ENCODE peak calls at places on chromosomes 5 and 9, in seven cellular contexts. Q, X, U, W, E, V and O are unnamed samples. For H3K27me3, H3K9me3 and H3K4me1, the result is how much of the 10 kb centered on the place peaks cover.

GRCh38 chr5:155019601-155020226 is 6.2 kb downstream of the KIF4B start:
- DNase-seq in U (no peak), W (no peak), X (no peak), E (no peak), Q (no peak), V (no peak), O (no peak)

GRCh38 chr5:96752341-96753016 is 55.3 kb downstream of the ERAP1 start:
- DNase-seq in V (peak), U (no peak), X (no peak), W (no peak), E (no peak), Q (peak), O (no peak)

GRCh38 chr9:6788175-6789016 is 30.6 kb downstream of the KDM4C start:
- DNase-seq in U (no peak), V (peak), Q (no peak), E (no peak), X (no peak), W (peak), O (no peak)

GRCh38 chr9:128372784-128373183 is 1.6 kb downstream of the URM1 start:
- DNase-seq in W (no peak), X (no peak), U (no peak), E (no peak), V (peak), Q (no peak), O (no peak)

GRCh38 chr5:72441861-72442540 is 65.2 kb downstream of the ZNF366 start:
- DNase-seq in Q (no peak), W (peak), E (no peak), V (peak), U (no peak), X (no peak), O (no peak)

GRCh38 chr5:37063739-37064138 is 185.4 kb downstream of the CPLANE1 start:
- DNase-seq in X (no peak), Q (no peak), U (no peak), V (no peak), W (no peak), E (no peak), O (no peak)

GRCh38 chr9:135939351-135940265 is 21.6 kb downstream of the UBAC1 start:
- DNase-seq in W (peak), Q (no peak), U (no peak), E (peak), V (no peak), X (no peak), O (no peak)

GRCh38 chr9:117156771-117157535 is 257.9 kb downstream of the ASTN2 start:
- DNase-seq in E (no peak), V (no peak), U (no peak), X (no peak), W (no peak), Q (no peak), O (no peak)

GRCh38 chr5:76625087-76625860 is 2.1 kb upstream of the F2RL2 start:
- DNase-seq in Q (no peak), V (no peak), W (no peak), E (no peak), X (no peak), U (no peak), O (no peak)

GRCh38 chr5:43066799-43067741 is 27.0 kb upstream of the ANXA2R start:
- DNase-seq in W (peak), Q (peak), E (peak), V (peak), U (peak), X (peak), O (peak)

GRCh38 chr5:6652025-6652424 is 18.8 kb downstream of the SRD5A1 start:
- DNase-seq in W (no peak), U (no peak), Q (no peak), E (no peak), V (no peak), X (no peak), O (no peak)

GRCh38 chr9:93666279-93666784 is 89.9 kb downstream of the PHF2 start:
- DNase-seq in U (no peak), V (no peak), Q (no peak), W (peak), E (peak), X (peak), O (no peak)

GRCh38 chr5:149902177-149902576 is 42.4 kb downstream of the PDE6A start:
- DNase-seq in Q (no peak), X (no peak), W (peak), E (no peak), V (no peak), U (no peak), O (no peak)

GRCh38 chr9:77789891-77790290 is 141.8 kb upstream of the GNA14 start:
- DNase-seq in Q (no peak), X (no peak), U (no peak), E (no peak), V (no peak), W (no peak), O (no peak)

GRCh38 chr9:33170464-33171156 is 3.5 kb upstream of the B4GALT1 start:
- DNase-seq in Q (no peak), U (peak), E (peak), X (peak), W (peak), V (peak), O (no peak)

DNA sequence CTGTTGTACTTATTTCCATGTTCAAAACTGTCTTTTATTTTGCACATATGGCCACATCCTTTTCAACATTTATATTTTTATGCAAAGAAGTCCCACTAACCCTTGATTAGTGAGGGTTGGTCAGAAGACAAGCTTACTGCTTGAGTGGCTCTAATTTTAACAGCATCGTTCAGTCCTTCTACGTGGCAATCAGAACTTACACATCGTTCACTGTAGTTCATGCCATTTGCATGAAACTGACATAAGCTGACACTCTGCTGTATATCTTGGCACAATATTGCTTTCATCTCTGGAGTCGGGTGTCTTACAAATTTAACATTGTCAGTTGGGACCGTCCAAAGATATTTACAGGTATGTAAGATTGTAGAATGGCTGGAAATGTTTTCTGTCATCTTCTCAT is 50.6 kb downstream of the MARCHF11 start:
- DNase-seq in U (no peak), V (no peak), W (no peak), E (no peak), Q (no peak), X (no peak), O (no peak)
- H3K27me3 ChIP-seq in U (under half), V (under half), W (under half), E (under half), Q (under half), X (under half), O (under half)

GRCh38 chr5:141399555-141400258 is 2.0 kb downstream of the PCDHGB5 start:
- DNase-seq in V (no peak), U (no peak), E (no peak), W (no peak), Q (no peak), X (no peak), O (no peak)

GRCh38 chr5:141393267-141393666 is 834 bp downstream of the PCDHGA8 start:
- DNase-seq in Q (no peak), W (no peak), U (no peak), V (no peak), E (no peak), X (no peak), O (no peak)

GRCh38 chr5:141402553-141403328 is at the start of gene PCDHGA9:
- DNase-seq in U (no peak), Q (no peak), E (no peak), X (peak), V (no peak), W (no peak), O (no peak)

GRCh38 chr5:141403387-141403786 is 809 bp downstream of the PCDHGA9 start:
- DNase-seq in Q (no peak), U (no peak), V (no peak), W (no peak), X (no peak), E (no peak), O (no peak)

GRCh38 chr5:141398608-141399007 is 861 bp downstream of the PCDHGB5 start:
- DNase-seq in Q (no peak), E (no peak), U (no peak), V (no peak), W (no peak), X (no peak), O (no peak)
- H3K9me3 ChIP-seq in Q (under half), E (under half), U (half or more), V (under half), W (under half), X (half or more), O (half or more)

DNA sequence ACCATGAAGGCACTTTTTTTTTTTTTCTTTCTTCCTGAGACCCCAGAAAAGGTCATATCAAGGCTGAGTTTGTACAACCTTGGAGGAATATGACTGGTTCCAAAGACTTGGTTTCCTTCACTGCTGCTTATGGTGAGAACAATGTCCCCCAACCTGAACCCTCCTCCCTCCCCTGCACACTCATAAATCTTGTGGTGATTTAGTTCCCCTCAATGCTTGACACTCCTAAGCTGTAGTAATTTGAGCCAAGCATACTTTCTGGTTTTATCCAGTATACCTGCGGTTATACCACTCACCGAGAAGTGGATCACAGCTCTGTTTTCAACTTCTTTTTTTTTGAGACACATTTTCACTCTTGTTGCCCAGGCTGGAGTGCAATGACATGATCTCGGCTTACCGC is 149.9 kb upstream of the KLF4 start:
- DNase-seq in W (no peak), V (no peak), Q (peak), X (no peak), E (no peak), U (no peak), O (no peak)
- H3K4me1 ChIP-seq in W (under half), V (under half), Q (under half), X (under half), E (under half), U (under half), O (under half)

GRCh38 chr5:93311825-93312224 is 269.2 kb downstream of the NR2F1-AS1 start:
- DNase-seq in E (no peak), X (no peak), U (no peak), W (no peak), V (no peak), Q (no peak), O (no peak)
- H3K27me3 ChIP-seq in E (under half), X (under half), U (under half), W (under half), V (under half), Q (under half), O (under half)

GRCh38 chr5:3351581-3352442 is 243.8 kb upstream of the IRX1 start:
- DNase-seq in E (no peak), V (no peak), U (peak), W (no peak), Q (no peak), X (peak), O (peak)
- H3K9me3 ChIP-seq in E (under half), V (under half), U (under half), W (under half), Q (under half), X (under half), O (under half)

GRCh38 chr9:90975666-90976538 is 174.3 kb downstream of the SYK start:
- DNase-seq in W (no peak), U (no peak), X (no peak), Q (no peak), E (no peak), V (no peak), O (no peak)
- H3K4me1 ChIP-seq in W (under half), U (under half), X (under half), Q (under half), E (under half), V (under half), O (under half)

DNA sequence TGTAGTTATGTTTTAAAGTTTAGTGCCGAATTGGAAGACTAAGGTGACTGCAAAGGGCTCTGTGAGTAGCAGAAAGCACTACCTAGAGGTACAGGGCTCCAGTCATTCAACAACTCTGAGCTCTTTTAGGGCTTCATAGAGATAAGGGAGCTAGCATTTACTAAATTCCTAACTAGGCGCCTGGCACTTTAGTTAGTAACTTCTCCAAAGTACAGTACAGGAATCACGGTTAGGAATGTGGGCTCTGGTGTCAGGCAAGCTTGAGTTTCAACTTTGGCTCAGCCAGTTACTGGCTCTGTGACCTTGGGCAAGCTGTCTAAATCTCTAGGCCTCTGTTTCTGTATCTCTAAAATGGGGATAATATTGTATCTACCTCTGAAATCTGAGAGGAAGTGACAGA is 115.3 kb downstream of the SLIT3 start:
- DNase-seq in W (no peak), V (no peak), U (no peak), X (no peak), Q (no peak), E (no peak), O (no peak)
- H3K27me3 ChIP-seq in W (under half), V (under half), U (under half), X (under half), Q (under half), E (under half), O (under half)

GRCh38 chr5:134982230-134982629 is 14.5 kb downstream of the CATSPER3 start:
- DNase-seq in W (peak), X (no peak), Q (no peak), V (no peak), U (no peak), E (no peak), O (no peak)
- H3K9me3 ChIP-seq in W (under half), X (half or more), Q (under half), V (under half), U (under half), E (under half), O (under half)

GRCh38 chr5:171321447-171321846 is 12.4 kb downstream of the TLX3 start:
- DNase-seq in X (no peak), Q (no peak), U (no peak), W (no peak), V (no peak), E (no peak), O (no peak)
- H3K4me1 ChIP-seq in X (under half), Q (under half), U (under half), W (under half), V (under half), E (under half), O (under half)

GRCh38 chr5:135030123-135030517 is 3.9 kb downstream of the PITX1 start:
- DNase-seq in Q (no peak), E (no peak), U (no peak), W (no peak), X (no peak), V (no peak), O (no peak)

GRCh38 chr5:135027699-135028615 is 6.1 kb downstream of the PITX1 start:
- DNase-seq in V (no peak), U (no peak), W (peak), X (no peak), E (no peak), Q (no peak), O (no peak)

GRCh38 chr5:135027318-135027698 is 6.7 kb downstream of the PITX1 start:
- DNase-seq in W (peak), X (no peak), Q (no peak), E (no peak), V (no peak), U (no peak), O (no peak)

GRCh38 chr5:135029468-135030122 is 4.4 kb downstream of the PITX1 start:
- DNase-seq in V (no peak), W (no peak), X (no peak), U (no peak), Q (no peak), E (no peak), O (no peak)

DNA sequence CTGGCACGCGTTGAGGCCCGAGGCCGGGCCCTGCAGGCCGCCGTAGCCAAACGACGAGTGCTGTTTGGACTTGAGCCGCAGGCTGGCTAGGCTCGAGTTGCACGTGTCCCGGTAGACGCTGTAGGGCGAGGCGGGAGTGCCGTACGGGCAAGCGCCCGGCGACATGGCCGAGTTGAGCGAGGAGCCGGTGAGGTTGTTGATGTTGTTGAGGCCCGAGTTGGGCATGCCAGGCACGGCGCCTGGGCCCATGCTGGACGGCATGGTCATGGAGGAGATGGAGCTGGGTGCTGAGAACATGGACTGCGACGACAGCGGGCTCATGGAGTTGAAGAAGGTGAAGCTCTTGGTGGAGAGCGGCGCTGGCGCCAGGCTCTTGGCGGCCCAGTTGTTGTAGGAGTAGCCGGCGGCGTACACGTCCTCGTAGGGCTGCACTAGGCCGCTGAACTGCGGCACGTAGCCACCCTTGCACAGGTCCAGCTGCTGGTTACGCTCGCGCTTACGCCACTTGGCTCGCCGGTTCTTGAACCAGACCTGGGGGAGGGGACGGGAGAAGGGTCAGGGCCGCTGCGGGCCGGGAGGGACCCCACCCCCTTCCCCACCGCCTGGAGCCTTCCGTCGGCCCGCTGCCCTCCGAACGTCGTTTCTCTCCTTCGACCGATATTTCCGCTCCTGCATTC is 5.1 kb downstream of the PITX1 start:
- DNase-seq in W (no peak), V (no peak), U (no peak), Q (no peak), E (no peak), X (no peak), O (no peak)
- H3K27me3 ChIP-seq in W (under half), V (under half), U (half or more), Q (under half), E (half or more), X (half or more), O (under half)